ENCODE peak calls at places on chromosomes 7 and 10, in six cellular contexts. D is HTR-8/SVneo, V is dorsolateral prefrontal cortex, E is HEK293T, B is HuH-7, Z is endothelial cell. X is an unnamed sample.

GRCh38 chr7:66088861-66089838 is 13.5 kb downstream of the ASL start:
- DNase-seq in D (no peak), V (no peak), E (no peak), B (no peak), Z (no peak), X (no peak)

GRCh38 chr10:35640474-35640873 is 1.6 kb downstream of the FZD8 start:
- DNase-seq in D (peak), V (peak), E (peak), B (peak), Z (peak), X (peak)

GRCh38 chr7:36109013-36109627 is 43.9 kb upstream of the EEPD1 start:
- DNase-seq in D (no peak), V (no peak), E (no peak), B (no peak), Z (no peak), X (no peak)

GRCh38 chr7:140435252-140435895 is 31.5 kb downstream of the RAB19 start:
- DNase-seq in D (no peak), V (no peak), E (no peak), B (no peak), Z (no peak), X (no peak)

GRCh38 chr7:28329616-28330373 is 82.5 kb upstream of the CREB5 start:
- DNase-seq in D (no peak), V (no peak), E (no peak), B (no peak), Z (no peak), X (no peak)

GRCh38 chr7:29488977-29489376 is 74.7 kb upstream of the PRR15 start:
- DNase-seq in D (peak), V (no peak), E (no peak), B (no peak), Z (no peak), X (no peak)

GRCh38 chr10:11557967-11558366 is 53.5 kb downstream of the USP6NL start:
- DNase-seq in D (no peak), V (no peak), E (no peak), B (no peak), Z (no peak), X (no peak)

GRCh38 chr10:103910442-103911000 is 7.5 kb downstream of the STN1 start:
- DNase-seq in D (no peak), V (no peak), E (no peak), B (no peak), Z (no peak), X (no peak)

GRCh38 chr10:32940321-32941264 is 17.4 kb downstream of the ITGB1 start:
- DNase-seq in D (no peak), V (no peak), E (no peak), B (no peak), Z (no peak), X (no peak)

GRCh38 chr7:129494041-129494440 is 8.3 kb upstream of the SMKR1 start:
- DNase-seq in D (no peak), V (no peak), E (no peak), B (no peak), Z (no peak), X (no peak)

GRCh38 chr10:63173468-63174227 is 40.5 kb downstream of the NRBF2 start:
- DNase-seq in D (no peak), V (no peak), E (no peak), B (no peak), Z (no peak), X (no peak)

GRCh38 chr7:157722137-157723060 is 385.6 kb downstream of the DNAJB6 start:
- DNase-seq in D (no peak), V (no peak), E (no peak), B (no peak), Z (no peak), X (no peak)

GRCh38 chr7:132656846-132657776 is 80.8 kb upstream of the PLXNA4 start:
- DNase-seq in D (no peak), V (no peak), E (peak), B (peak), Z (no peak), X (no peak)

GRCh38 chr10:129626309-129626708 is 159.3 kb downstream of the MGMT start:
- DNase-seq in D (no peak), V (no peak), E (no peak), B (no peak), Z (no peak), X (no peak)

GRCh38 chr10:119821172-119821571 is 51.5 kb downstream of the MCMBP start:
- DNase-seq in D (no peak), V (no peak), E (no peak), B (no peak), Z (no peak), X (no peak)

GRCh38 chr7:76122516-76123239 is 74.8 kb downstream of the MDH2 start:
- DNase-seq in D (no peak), V (no peak), E (no peak), B (no peak), Z (no peak), X (no peak)

GRCh38 chr7:137930616-137931015 is 71.3 kb downstream of the CREB3L2 start:
- DNase-seq in D (peak), V (no peak), E (no peak), B (no peak), Z (no peak), X (no peak)

GRCh38 chr10:1529806-1530413 is 207.4 kb downstream of the ADARB2 start:
- DNase-seq in D (no peak), V (no peak), E (no peak), B (no peak), Z (no peak), X (no peak)

GRCh38 chr7:37028909-37029440 is 304.7 kb upstream of the AOAH start:
- DNase-seq in D (no peak), V (no peak), E (no peak), B (no peak), Z (no peak), X (no peak)

GRCh38 chr7:123823898-123824753 is 20.8 kb upstream of the HYAL4 start:
- DNase-seq in D (no peak), V (no peak), E (no peak), B (no peak), Z (no peak), X (no peak)

GRCh38 chr10:43393606-43394360 is 15.2 kb downstream of the HNRNPF start:
- DNase-seq in D (no peak), V (no peak), E (no peak), B (no peak), Z (no peak), X (no peak)

GRCh38 chr7:129244220-129244619 is 19.4 kb downstream of the AHCYL2 start:
- DNase-seq in D (no peak), V (no peak), E (no peak), B (no peak), Z (no peak), X (no peak)

GRCh38 chr7:33050425-33051318 is 11.9 kb downstream of the NT5C3A start:
- DNase-seq in D (peak), V (no peak), E (peak), B (no peak), Z (peak), X (no peak)

GRCh38 chr7:113137241-113137640 is 18.9 kb upstream of the SMIM30 start:
- DNase-seq in D (no peak), V (no peak), E (no peak), B (no peak), Z (no peak), X (no peak)

GRCh38 chr7:157780721-157781120 is 443.9 kb downstream of the DNAJB6 start:
- DNase-seq in D (no peak), V (no peak), E (no peak), B (no peak), Z (no peak), X (no peak)

GRCh38 chr7:126805351-126805750 is 447.4 kb downstream of the GRM8 start:
- DNase-seq in D (no peak), V (no peak), E (no peak), B (no peak), Z (no peak), X (no peak)

GRCh38 chr7:70408891-70409290 is 723.1 kb upstream of the GALNT17 start:
- DNase-seq in D (no peak), V (no peak), E (no peak), B (no peak), Z (no peak), X (no peak)

GRCh38 chr7:4665661-4666060 is 16.4 kb upstream of the FOXK1 start:
- DNase-seq in D (peak), V (no peak), E (no peak), B (no peak), Z (no peak), X (no peak)

GRCh38 chr10:11329055-11329673 is 282.3 kb downstream of the USP6NL start:
- DNase-seq in D (no peak), V (no peak), E (no peak), B (no peak), Z (no peak), X (no peak)

GRCh38 chr10:122992031-122992585 is 11.9 kb downstream of the PSTK start:
- DNase-seq in D (no peak), V (no peak), E (no peak), B (no peak), Z (no peak), X (no peak)

X was measured in neuronal stem cell.